ENCODE peak calls at places on chromosomes 2 and 18, in six cellular contexts. O, M, G, K, W and I are unnamed samples.

GRCh38 chr2:4101938-4102337 is 398.6 kb downstream of the DCDC2C start:
- DNase-seq in O (no peak), M (no peak), G (no peak), K (no peak), W (no peak), I (no peak)

GRCh38 chr2:85189606-85190270 is 56.5 kb downstream of the TCF7L1 start:
- DNase-seq in O (no peak), M (no peak), G (no peak), K (no peak), W (no peak), I (no peak)

GRCh38 chr2:45904267-45904921 is 252.9 kb downstream of the PRKCE start:
- DNase-seq in O (no peak), M (no peak), G (no peak), K (no peak), W (no peak), I (no peak)

GRCh38 chr18:34203866-34204265 is 20.8 kb downstream of the NOL4 start:
- DNase-seq in O (no peak), M (no peak), G (no peak), K (no peak), W (no peak), I (no peak)

GRCh38 chr18:22102948-22103663 is 66.3 kb upstream of the GATA6 start:
- DNase-seq in O (no peak), M (no peak), G (no peak), K (no peak), W (no peak), I (no peak)

GRCh38 chr2:69816923-69817542 is 12.4 kb upstream of the GMCL1 start:
- DNase-seq in O (peak), M (peak), G (peak), K (peak), W (peak), I (peak)

GRCh38 chr2:200252661-200253067 is 53.8 kb upstream of the SPATS2L start:
- DNase-seq in O (no peak), M (no peak), G (no peak), K (no peak), W (peak), I (no peak)

GRCh38 chr2:178882666-178883440 is 75.6 kb upstream of the TTN start:
- DNase-seq in O (no peak), M (no peak), G (no peak), K (no peak), W (peak), I (no peak)

GRCh38 chr18:49258938-49259337 is 201.5 kb downstream of the DYM start:
- DNase-seq in O (no peak), M (no peak), G (no peak), K (no peak), W (no peak), I (no peak)

GRCh38 chr2:111884592-111884964 is 585 bp upstream of the ANAPC1 start:
- DNase-seq in O (no peak), M (no peak), G (no peak), K (no peak), W (no peak), I (no peak)

GRCh38 chr2:38037325-38037724 is 38.6 kb downstream of the CYP1B1 start:
- DNase-seq in O (no peak), M (no peak), G (no peak), K (no peak), W (no peak), I (no peak)

GRCh38 chr2:48874282-48874681 is 118.8 kb upstream of the LHCGR start:
- DNase-seq in O (no peak), M (no peak), G (no peak), K (no peak), W (no peak), I (no peak)

GRCh38 chr2:101012706-101013181 is 10.7 kb downstream of the RPL31 start:
- DNase-seq in O (no peak), M (no peak), G (peak), K (no peak), W (peak), I (no peak)

GRCh38 chr18:45626330-45627203 is 11.3 kb downstream of the SLC14A2 start:
- DNase-seq in O (no peak), M (no peak), G (no peak), K (no peak), W (peak), I (no peak)

GRCh38 chr2:42974303-42974696 is 181.9 kb upstream of the HAAO start:
- DNase-seq in O (no peak), M (no peak), G (no peak), K (no peak), W (no peak), I (no peak)

GRCh38 chr2:54429811-54430600 is 26.1 kb upstream of the SPTBN1 start:
- DNase-seq in O (no peak), M (no peak), G (no peak), K (no peak), W (no peak), I (no peak)

GRCh38 chr18:80096032-80096565 is 13.0 kb upstream of the ADNP2 start:
- DNase-seq in O (no peak), M (no peak), G (no peak), K (no peak), W (no peak), I (no peak)

GRCh38 chr2:133194068-133194655 is 374.1 kb downstream of the NCKAP5 start:
- DNase-seq in O (no peak), M (no peak), G (no peak), K (no peak), W (peak), I (no peak)

GRCh38 chr2:172693037-172693436 is 42.6 kb upstream of the RAPGEF4 start:
- DNase-seq in O (no peak), M (no peak), G (no peak), K (peak), W (peak), I (no peak)

GRCh38 chr2:105055613-105056012 is 17.7 kb downstream of the MRPS9 start:
- DNase-seq in O (no peak), M (no peak), G (no peak), K (no peak), W (no peak), I (no peak)

GRCh38 chr2:216195565-216195978 is 86.4 kb downstream of the XRCC5 start:
- DNase-seq in O (no peak), M (no peak), G (no peak), K (no peak), W (peak), I (no peak)

GRCh38 chr18:40012931-40013609 is 1942.0 kb upstream of the PIK3C3 start:
- DNase-seq in O (no peak), M (no peak), G (no peak), K (no peak), W (no peak), I (no peak)

GRCh38 chr2:32931945-32932709 is 14.6 kb upstream of the LTBP1 start:
- DNase-seq in O (no peak), M (no peak), G (no peak), K (no peak), W (no peak), I (no peak)

GRCh38 chr2:237258146-237258545 is 155.8 kb downstream of the COL6A3 start:
- DNase-seq in O (no peak), M (no peak), G (no peak), K (no peak), W (peak), I (no peak)

GRCh38 chr2:183242937-183243336 is 118.7 kb downstream of the NUP35 start:
- DNase-seq in O (no peak), M (no peak), G (no peak), K (no peak), W (peak), I (no peak)

GRCh38 chr2:72041638-72042111 is 106.0 kb downstream of the CYP26B1 start:
- DNase-seq in O (no peak), M (no peak), G (no peak), K (no peak), W (no peak), I (peak)

GRCh38 chr18:37964885-37965571 is 399.4 kb upstream of the CELF4 start:
- DNase-seq in O (no peak), M (no peak), G (no peak), K (no peak), W (no peak), I (no peak)

GRCh38 chr2:222375798-222376197 is 48.5 kb upstream of the SGPP2 start:
- DNase-seq in O (no peak), M (no peak), G (no peak), K (no peak), W (no peak), I (no peak)

GRCh38 chr2:68203587-68203986 is 45.9 kb downstream of the PNO1 start:
- DNase-seq in O (no peak), M (peak), G (no peak), K (no peak), W (no peak), I (no peak)

GRCh38 chr2:178114462-178114861 is 2.2 kb downstream of the RBM45 start:
- DNase-seq in O (no peak), M (no peak), G (no peak), K (no peak), W (no peak), I (no peak)

GRCh38 chr2:117832905-117833613 is 18.6 kb downstream of the DDX18 start:
- DNase-seq in O (no peak), M (no peak), G (no peak), K (no peak), W (peak), I (no peak)

GRCh38 chr18:80161781-80162417 is 52.8 kb downstream of the ADNP2 start:
- DNase-seq in O (no peak), M (no peak), G (no peak), K (no peak), W (no peak), I (no peak)

GRCh38 chr18:62282188-62282629 is 42.9 kb upstream of the TNFRSF11A start:
- DNase-seq in O (no peak), M (no peak), G (no peak), K (no peak), W (peak), I (no peak)

GRCh38 chr2:159002465-159003130 is 34.2 kb downstream of the TANC1 start:
- DNase-seq in O (no peak), M (no peak), G (no peak), K (no peak), W (peak), I (no peak)

GRCh38 chr2:197784956-197785941 is at the start of gene BOLL:
- DNase-seq in O (no peak), M (no peak), G (no peak), K (no peak), W (no peak), I (no peak)

GRCh38 chr2:197782121-197782520 is 3.0 kb downstream of the BOLL start:
- DNase-seq in O (no peak), M (no peak), G (no peak), K (no peak), W (no peak), I (no peak)

GRCh38 chr2:197786010-197786877 is 1.1 kb upstream of the BOLL start:
- DNase-seq in O (no peak), M (peak), G (no peak), K (no peak), W (no peak), I (no peak)
- TF ChIP-seq POLR2A in O (no peak), M (no peak), G (no peak), K (no peak), W (no peak), I (no peak)

GRCh38 chr2:189581354-189582139 is 961 bp upstream of the SLC40A1 start:
- DNase-seq in O (no peak), M (peak), G (no peak), K (no peak), W (no peak), I (no peak)

GRCh38 chr2:189579585-189579984 is 1.0 kb downstream of the SLC40A1 start:
- DNase-seq in O (no peak), M (no peak), G (no peak), K (no peak), W (peak), I (no peak)

GRCh38 chr2:189582140-189582825 is 1.7 kb upstream of the SLC40A1 start:
- DNase-seq in O (no peak), M (no peak), G (no peak), K (no peak), W (no peak), I (no peak)

GRCh38 chr2:189580267-189580661 is 322 bp downstream of the SLC40A1 start:
- DNase-seq in O (no peak), M (peak), G (peak), K (no peak), W (no peak), I (no peak)

DNA sequence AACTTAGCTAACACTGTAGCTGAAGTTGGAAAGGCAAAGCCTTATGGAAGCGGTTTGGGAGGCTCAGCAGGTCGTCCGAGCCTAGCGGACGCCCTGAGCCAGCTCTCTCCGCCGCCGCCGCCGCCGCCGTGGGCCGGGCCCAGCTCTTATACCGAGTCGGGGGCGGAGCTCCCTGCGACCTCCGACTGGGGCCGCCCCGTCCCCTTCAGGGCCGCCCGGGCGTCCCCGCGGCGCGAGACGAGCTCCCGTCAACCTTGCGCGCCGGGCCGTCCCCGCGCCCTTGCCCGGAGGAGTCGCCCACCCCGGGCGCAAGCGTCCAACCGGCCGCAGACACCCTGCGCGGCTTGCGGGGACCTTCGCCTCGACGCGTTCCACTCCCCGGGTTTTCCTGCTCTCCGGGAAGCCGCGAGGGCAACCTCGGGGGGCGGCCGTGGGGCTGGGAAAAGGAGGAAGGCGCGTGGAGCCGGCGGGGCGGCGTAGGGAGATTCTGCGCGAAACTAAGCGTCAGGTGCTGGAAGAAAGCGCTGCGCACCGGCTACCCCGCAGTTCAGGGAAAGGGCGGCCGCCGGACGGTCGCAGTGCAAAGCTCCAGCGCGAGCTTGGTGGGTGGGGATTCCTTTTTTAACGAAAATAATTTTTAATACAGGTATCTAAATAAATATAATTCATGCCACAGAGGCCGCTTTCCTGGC is at the start of gene SLC40A1:
- DNase-seq in O (peak), M (peak), G (peak), K (no peak), W (peak), I (peak)
- TF ChIP-seq POLR2A in O (peak), M (no peak), G (peak), K (no peak), W (no peak), I (peak)

GRCh38 chr18:46915800-46916550 is 1.3 kb downstream of the PIAS2 start:
- DNase-seq in O (no peak), M (no peak), G (no peak), K (no peak), W (peak), I (no peak)

GRCh38 chr18:46916551-46917107 is 678 bp downstream of the PIAS2 start:
- DNase-seq in O (no peak), M (no peak), G (peak), K (no peak), W (peak), I (no peak)

GRCh38 chr18:46920067-46920466 is 2.7 kb downstream of the KATNAL2 start:
- DNase-seq in O (no peak), M (no peak), G (no peak), K (no peak), W (no peak), I (no peak)

GRCh38 chr18:46917108-46917807 is at the start of the genes KATNAL2 and PIAS2:
- DNase-seq in O (peak), M (peak), G (peak), K (peak), W (peak), I (peak)

DNA sequence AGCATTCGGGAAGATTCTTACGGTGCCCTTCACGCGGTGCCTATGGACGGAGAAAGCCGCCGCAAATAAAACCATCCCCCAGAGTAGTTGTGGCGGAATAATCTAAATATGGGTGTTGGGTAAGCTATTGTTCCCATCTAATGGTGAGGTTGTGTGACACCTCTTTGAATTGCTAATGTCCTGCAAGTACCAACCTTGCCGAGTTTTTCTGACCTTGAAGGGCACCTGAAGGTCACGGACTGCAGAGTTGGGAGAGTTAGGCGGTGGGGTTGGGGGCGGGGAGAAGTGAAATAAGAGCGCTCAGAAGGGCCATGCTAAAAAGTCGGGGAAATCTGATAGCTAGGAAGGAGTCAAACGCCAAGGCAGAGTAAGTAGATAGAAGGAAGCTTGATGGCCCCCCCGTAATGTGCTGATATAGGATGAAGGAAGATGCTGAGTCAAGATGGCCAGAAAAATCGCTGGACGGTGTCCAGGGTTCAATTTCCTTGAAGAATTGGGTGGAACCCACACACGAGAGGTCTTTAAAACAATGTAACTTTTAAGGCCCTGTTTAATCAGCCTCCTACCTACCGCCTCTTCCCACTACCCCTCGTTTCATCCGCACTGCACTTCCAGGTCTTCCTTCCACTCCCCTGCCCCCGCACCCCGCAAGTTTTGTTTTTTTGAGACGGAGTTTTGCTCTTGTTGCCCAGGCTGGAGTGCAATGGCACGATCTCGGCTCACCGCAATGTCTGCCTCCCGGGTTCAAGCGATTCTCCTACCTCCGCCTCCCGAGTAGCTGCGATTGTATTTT is 602 bp downstream of the KATNAL2 start:
- DNase-seq in O (no peak), M (peak), G (peak), K (no peak), W (peak), I (no peak)
- TF ChIP-seq POLR2A in O (no peak), M (no peak), G (no peak), K (peak), W (no peak), I (no peak)

GRCh38 chr2:8680931-8681760 is 710 bp upstream of the ID2 start:
- DNase-seq in O (peak), M (no peak), G (peak), K (peak), W (peak), I (peak)
- TF ChIP-seq POLR2A in O (no peak), M (no peak), G (peak), K (peak), W (peak), I (no peak)